ENCODE peak calls at places on chromosomes 13 and 19, in four cellular contexts. X is aorta, H is suprapubic skin, P is neuronal stem cell. T is an unnamed sample.

GRCh38 chr19:14542721-14543328 is 13.4 kb downstream of the TECR start:
- DNase-seq in X (no peak), H (no peak), P (no peak), T (no peak)

GRCh38 chr13:21668665-21669599 is 1.9 kb upstream of the FGF9 start:
- DNase-seq in X (no peak), P (peak; percentile 40), H (no peak), T (peak; percentile 37)

GRCh38 chr19:1221141-1221903 is 15.7 kb downstream of the STK11 start:
- DNase-seq in X (peak; percentile 82), H (no peak), P (no peak), T (no peak)

GRCh38 chr19:12092065-12092867 is 27.7 kb downstream of the ZNF844 start:
- DNase-seq in H (peak; percentile 93), X (peak; percentile 95), P (peak; percentile 80), T (peak; percentile 9)

GRCh38 chr13:100852146-100852545 is 177.6 kb upstream of the TMTC4 start:
- DNase-seq in P (no peak), H (no peak), X (no peak), T (no peak)

GRCh38 chr19:50418186-50419021 is at the start of gene SPIB:
- DNase-seq in X (no peak), P (no peak), H (no peak), T (no peak)

GRCh38 chr19:996051-996838 is 4.0 kb upstream of the GRIN3B start:
- DNase-seq in X (no peak), P (no peak), H (no peak), T (peak; percentile 91)

GRCh38 chr13:110228936-110229904 is 77.7 kb downstream of the COL4A1 start:
- DNase-seq in P (no peak), X (no peak), H (no peak), T (no peak)

GRCh38 chr13:106104281-106104901 is 431.1 kb downstream of the EFNB2 start:
- DNase-seq in H (no peak), X (no peak), P (peak; percentile 42), T (no peak)

GRCh38 chr19:10552596-10553053 is 8.9 kb downstream of the ATG4D start:
- DNase-seq in P (no peak), X (no peak), H (no peak), T (no peak)

GRCh38 chr19:7063339-7063738 is 4.9 kb upstream of the MBD3L3 start:
- DNase-seq in H (no peak), X (no peak), P (no peak), T (no peak)

GRCh38 chr19:31344403-31344802 is 4.8 kb downstream of the TSHZ3 start:
- DNase-seq in H (no peak), X (no peak), P (no peak), T (no peak)

GRCh38 chr13:30873519-30873918 is 32.6 kb upstream of the MEDAG start:
- DNase-seq in H (no peak), P (no peak), X (no peak), T (no peak)

GRCh38 chr19:7149956-7150705 is 80.6 kb downstream of the ZNF557 start:
- DNase-seq in H (no peak), X (no peak), P (no peak), T (no peak)

GRCh38 chr13:112885782-112886268 is 83.2 kb upstream of the MCF2L start:
- DNase-seq in H (peak; percentile 88), X (peak; percentile 86), P (peak; percentile 74), T (no peak)

GRCh38 chr13:60509601-60510386 is 112.8 kb downstream of the TDRD3 start:
- DNase-seq in X (no peak), P (no peak), H (no peak), T (no peak)

GRCh38 chr13:44218501-44219240 is 155.0 kb upstream of the SERP2 start:
- DNase-seq in H (peak; percentile 83), P (no peak), X (peak; percentile 86), T (no peak)

GRCh38 chr13:104025303-104025702 is 959.1 kb upstream of the SLC10A2 start:
- DNase-seq in H (no peak), P (no peak), X (no peak), T (no peak)

GRCh38 chr19:39671739-39672363 is 16.1 kb downstream of the LGALS16 start:
- DNase-seq in H (no peak), X (no peak), P (peak; percentile 46), T (peak; percentile 19)

GRCh38 chr19:6806488-6806887 is 34.0 kb downstream of the VAV1 start:
- DNase-seq in P (no peak), X (no peak), H (no peak), T (no peak)

GRCh38 chr19:53432088-53432661 is 391 bp downstream of the ZNF761 start:
- DNase-seq in X (peak; percentile 50), P (peak; percentile 4), H (peak; percentile 79), T (no peak)

GRCh38 chr19:53333466-53334449 is at the start of gene ZNF845:
- DNase-seq in X (peak; percentile 97), P (peak; percentile 91), H (peak; percentile 97), T (peak; percentile 99)

GRCh38 chr13:59747529-59747928 is 416.2 kb downstream of the DIAPH3 start:
- DNase-seq in P (no peak), H (no peak), X (no peak), T (no peak)

GRCh38 chr19:49938662-49939061 is 9.4 kb upstream of the NUP62 start:
- DNase-seq in P (no peak), X (peak; percentile 30), H (no peak), T (no peak)

GRCh38 chr19:44748426-44749254 is at the start of gene BCL3:
- DNase-seq in X (peak; percentile 87), H (no peak), P (no peak), T (peak; percentile 87)

GRCh38 chr19:6418562-6418932 is 6.1 kb downstream of the KHSRP start:
- DNase-seq in P (no peak), H (no peak), X (no peak), T (no peak)

GRCh38 chr13:73870970-73871935 is 263.0 kb downstream of the KLF12 start:
- DNase-seq in P (no peak), H (no peak), X (peak; percentile 68), T (no peak)

GRCh38 chr13:102002271-102002670 is 399.6 kb downstream of the FGF14 start:
- DNase-seq in X (no peak), H (no peak), P (no peak), T (no peak)

GRCh38 chr13:20231839-20232555 is at the start of gene GJB6:
- DNase-seq in P (peak; percentile 17), X (no peak), H (peak; percentile 58), T (peak; percentile 7)

GRCh38 chr13:112690242-112690943 is 555 bp downstream of the ATP11A start:
- DNase-seq in X (peak; percentile 66), H (no peak), P (no peak), T (no peak)

GRCh38 chr13:87259479-87260083 is 411.6 kb upstream of the SLITRK5 start:
- DNase-seq in H (no peak), X (no peak), P (no peak), T (no peak)

GRCh38 chr13:44622701-44623100 is 46.6 kb upstream of the TSC22D1 start:
- DNase-seq in X (no peak), P (no peak), H (no peak), T (no peak)

GRCh38 chr13:52128714-52129700 is at the start of gene NEK5:
- DNase-seq in H (peak; percentile 78), X (peak; percentile 75), P (peak; percentile 73), T (peak; percentile 21)

GRCh38 chr19:39599116-39599515 is 3.2 kb upstream of the LGALS13 start:
- DNase-seq in X (no peak), H (no peak), P (peak; percentile 53), T (no peak)

GRCh38 chr19:38318595-38319142 is 976 bp upstream of the KCNK6 start:
- DNase-seq in X (no peak), P (no peak), H (no peak), T (no peak)

GRCh38 chr19:38319421-38320258 is at the start of gene KCNK6:
- DNase-seq in P (no peak), X (peak; percentile 73), H (no peak), T (peak; percentile 20)

GRCh38 chr19:38315657-38316476 is at the start of gene YIF1B:
- DNase-seq in P (peak; percentile 95), H (peak; percentile 97), X (peak; percentile 98), T (peak; percentile 95)

GRCh38 chr19:38316477-38317067 is 825 bp upstream of the YIF1B start:
- DNase-seq in X (no peak), H (no peak), P (no peak), T (no peak)

GRCh38 chr19:38317104-38317612 is 1.4 kb upstream of the YIF1B start:
- DNase-seq in H (no peak), X (no peak), P (no peak), T (no peak)
- H3K27ac ChIP-seq in H (no peak overlapping the region), X (no peak overlapping the region), P (no peak overlapping the region), T (peak overlapping the region; percentile 10)

DNA sequence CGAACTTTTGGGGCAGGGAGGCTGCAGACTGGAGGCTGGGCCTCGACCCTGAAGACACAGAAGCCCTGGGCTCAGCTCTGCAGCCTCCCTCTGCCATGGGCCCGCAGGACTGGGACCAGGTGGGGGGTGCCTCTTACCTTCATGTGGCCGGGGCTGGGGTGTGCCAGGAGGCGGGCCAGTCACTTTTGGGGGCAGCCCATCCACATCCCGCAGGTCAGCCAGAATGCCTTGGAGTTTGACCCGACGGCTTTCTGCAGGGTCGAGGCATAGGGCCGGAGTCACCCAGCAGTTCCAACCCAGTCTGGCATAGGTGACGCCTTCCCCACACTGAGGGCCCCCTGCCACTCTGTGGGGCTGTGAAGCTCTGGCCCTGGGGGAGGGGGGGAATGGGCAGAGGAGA is 10.8 kb upstream of the PRKD2 start:
- DNase-seq in X (no peak), P (no peak), H (no peak), T (no peak)
- H3K27ac ChIP-seq in X (no peak overlapping the region), P (no peak overlapping the region), H (no peak overlapping the region), T (no peak overlapping the region)

GRCh38 chr19:36009220-36009619 is 607 bp upstream of the SYNE4 start:
- DNase-seq in P (peak; percentile 55), H (no peak), X (peak; percentile 80), T (no peak)
- H3K27ac ChIP-seq in P (no peak overlapping the region), H (peak overlapping the region; percentile 45), X (no peak overlapping the region), T (no peak overlapping the region)

DNA sequence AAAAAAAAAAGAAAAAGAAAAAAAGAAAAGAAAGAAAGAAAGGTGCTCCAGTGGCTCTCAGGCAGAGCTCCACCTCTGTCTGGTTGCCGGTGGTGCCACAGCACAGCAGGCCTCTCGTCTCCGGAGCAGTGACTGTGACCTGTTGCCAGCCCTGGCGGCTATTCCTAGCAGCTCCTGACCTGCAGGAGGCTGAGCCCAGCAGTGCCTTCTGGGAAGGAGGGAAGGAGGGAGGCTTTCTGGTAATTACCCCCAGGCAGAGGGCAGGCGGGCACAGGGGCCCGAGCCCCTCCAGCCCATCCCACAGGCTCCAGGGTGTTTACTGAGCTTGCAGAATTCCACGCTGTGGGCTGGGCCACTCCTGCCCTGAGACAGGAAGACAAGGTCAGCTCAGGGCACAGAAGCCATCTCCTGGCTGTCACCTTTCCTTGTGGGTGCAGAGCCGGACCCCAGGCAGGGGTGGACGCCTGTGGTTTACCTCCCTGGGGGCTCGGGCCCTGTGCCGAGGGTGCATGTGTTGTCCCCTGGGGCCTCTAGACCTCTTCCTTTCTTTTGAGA is 77.9 kb downstream of the GNG7 start:
- DNase-seq in X (no peak), P (no peak), H (no peak), T (no peak)
- H3K27ac ChIP-seq in X (no peak overlapping the region), P (no peak overlapping the region), H (no peak overlapping the region), T (no peak overlapping the region)

GRCh38 chr19:33304760-33305647 is 2.7 kb upstream of the CEBPA start:
- DNase-seq in X (no peak), H (no peak), P (no peak), T (no peak)
- H3K27ac ChIP-seq in X (no peak overlapping the region), H (no peak overlapping the region), P (no peak overlapping the region), T (no peak overlapping the region)

GRCh38 chr19:42123765-42124164 is 8.5 kb downstream of the POU2F2 start:
- DNase-seq in X (no peak), H (no peak), P (no peak), T (no peak)
- H3K27ac ChIP-seq in X (no peak overlapping the region), H (no peak overlapping the region), P (no peak overlapping the region), T (peak overlapping the region; percentile 89)

T was measured in CD4-positive, alpha-beta T cell.